ENCODE peak calls at places on chromosomes 13 and 19, in eight cellular contexts. U, O, K, Z, M, P, T and V are unnamed samples.

GRCh38 chr19:17348700-17349099 is 11.3 kb downstream of the GTPBP3 start:
- ATAC-seq in U (peak; percentile 23), O (peak; percentile 62), K (peak; percentile 66), Z (no peak), M (peak; percentile 77), P (peak; percentile 54), T (no peak), V (peak; percentile 74)

GRCh38 chr13:80551650-80552497 is 210.9 kb upstream of the SPRY2 start:
- ATAC-seq in U (no peak), O (no peak), K (peak; percentile 66), Z (peak; percentile 65), M (no peak), P (no peak), T (no peak), V (no peak)

GRCh38 chr13:107301724-107302374 is 733.9 kb upstream of the ARGLU1 start:
- ATAC-seq in U (no peak), O (no peak), K (no peak), Z (no peak), M (no peak), P (no peak), T (no peak), V (no peak)

GRCh38 chr13:110306960-110307696 is at the start of the genes COL4A1 and COL4A2:
- ATAC-seq in U (peak; percentile 9), O (no peak), K (peak; percentile 67), Z (no peak), M (peak; percentile 89), P (peak; percentile 76), T (no peak), V (peak; percentile 87)

GRCh38 chr19:22784051-22784450 is at the start of gene ZNF99:
- ATAC-seq in U (no peak), O (no peak), K (peak; percentile 86), Z (no peak), M (peak; percentile 99), P (no peak), T (no peak), V (peak; percentile 72)

GRCh38 chr19:51123381-51124186 is 1.1 kb upstream of the SIGLEC9 start:
- ATAC-seq in U (no peak), O (no peak), K (no peak), Z (no peak), M (peak; percentile 14), P (no peak), T (no peak), V (no peak)

GRCh38 chr19:29855087-29855486 is 43.3 kb downstream of the CCNE1 start:
- ATAC-seq in U (no peak), O (peak; percentile 71), K (no peak), Z (no peak), M (no peak), P (no peak), T (peak; percentile 61), V (no peak)

GRCh38 chr13:21817878-21818277 is 147.0 kb downstream of the FGF9 start:
- ATAC-seq in U (peak; percentile 50), O (no peak), K (peak; percentile 19), Z (no peak), M (peak; percentile 11), P (no peak), T (no peak), V (no peak)

GRCh38 chr13:77894743-77895142 is 23.9 kb downstream of the EDNRB start:
- ATAC-seq in U (no peak), O (no peak), K (no peak), Z (no peak), M (peak; percentile 46), P (no peak), T (no peak), V (no peak)

GRCh38 chr19:16614941-16615340 is 13.1 kb downstream of the MED26 start:
- ATAC-seq in U (no peak), O (no peak), K (no peak), Z (no peak), M (no peak), P (no peak), T (no peak), V (no peak)

GRCh38 chr13:25687622-25688225 is 315.9 kb downstream of the ATP8A2 start:
- ATAC-seq in U (no peak), O (no peak), K (peak; percentile 20), Z (no peak), M (peak; percentile 72), P (no peak), T (no peak), V (no peak)

GRCh38 chr13:23945612-23946011 is 48.3 kb upstream of the C1QTNF9B start:
- ATAC-seq in U (no peak), O (no peak), K (peak; percentile 7), Z (no peak), M (no peak), P (no peak), T (no peak), V (no peak)

GRCh38 chr19:6828698-6829633 is 56.5 kb downstream of the VAV1 start:
- ATAC-seq in U (no peak), O (peak; percentile 84), K (peak; percentile 26), Z (peak; percentile 96), M (peak; percentile 33), P (peak; percentile 88), T (peak; percentile 96), V (no peak)

GRCh38 chr13:27027086-27027667 is 144.4 kb downstream of the USP12 start:
- ATAC-seq in U (no peak), O (no peak), K (no peak), Z (no peak), M (no peak), P (no peak), T (no peak), V (no peak)

GRCh38 chr13:113063091-113063491 is 42.5 kb upstream of the F7 start:
- ATAC-seq in U (no peak), O (no peak), K (peak; percentile 9), Z (no peak), M (no peak), P (no peak), T (no peak), V (no peak)

GRCh38 chr19:55600336-55601028 is 394 bp downstream of the ZNF524 start:
- ATAC-seq in U (no peak), O (peak; percentile 6), K (no peak), Z (peak; percentile 3), M (peak; percentile 0), P (peak; percentile 4), T (no peak), V (peak; percentile 3)

GRCh38 chr19:38033658-38034150 is 126.7 kb downstream of the SIPA1L3 start:
- ATAC-seq in U (no peak), O (no peak), K (no peak), Z (peak; percentile 94), M (no peak), P (no peak), T (no peak), V (peak; percentile 25)

GRCh38 chr13:44921931-44922758 is 67.1 kb downstream of the NUFIP1 start:
- ATAC-seq in U (peak; percentile 61), O (no peak), K (no peak), Z (no peak), M (peak; percentile 53), P (peak; percentile 40), T (no peak), V (peak; percentile 65)

GRCh38 chr13:106349080-106349841 is 186.2 kb downstream of the EFNB2 start:
- ATAC-seq in U (peak; percentile 76), O (peak; percentile 88), K (no peak), Z (peak; percentile 57), M (peak; percentile 73), P (peak; percentile 47), T (no peak), V (peak; percentile 69)

GRCh38 chr13:35388979-35389378 is 87.5 kb downstream of the MAB21L1 start:
- ATAC-seq in U (no peak), O (no peak), K (no peak), Z (no peak), M (no peak), P (no peak), T (no peak), V (no peak)

GRCh38 chr19:2427323-2428026 is at the start of gene TIMM13:
- ATAC-seq in U (peak; percentile 95), O (peak; percentile 85), K (peak; percentile 89), Z (peak; percentile 95), M (peak; percentile 93), P (peak; percentile 87), T (peak; percentile 94), V (peak; percentile 96)

GRCh38 chr19:35115538-35115951 is at the start of gene FXYD3:
- ATAC-seq in U (no peak), O (no peak), K (no peak), Z (no peak), M (no peak), P (peak; percentile 5), T (no peak), V (peak; percentile 16)

GRCh38 chr13:85541476-85541875 is 257.7 kb downstream of the SLITRK6 start:
- ATAC-seq in U (no peak), O (no peak), K (no peak), Z (no peak), M (no peak), P (no peak), T (no peak), V (no peak)

GRCh38 chr13:23378009-23378632 is 55.4 kb downstream of the SACS start:
- ATAC-seq in U (no peak), O (no peak), K (no peak), Z (peak; percentile 30), M (no peak), P (no peak), T (no peak), V (no peak)

GRCh38 chr19:42074513-42075363 is 1.2 kb upstream of the ZNF574 start:
- ATAC-seq in U (no peak), O (peak; percentile 20), K (no peak), Z (peak; percentile 37), M (no peak), P (peak; percentile 18), T (peak; percentile 32), V (no peak)
- TF ChIP-seq POLR2A in U (no peak), O (peak; percentile 7), K (no peak), Z (no peak), M (no peak), P (peak; percentile 34), T (no peak), V (no peak)

DNA sequence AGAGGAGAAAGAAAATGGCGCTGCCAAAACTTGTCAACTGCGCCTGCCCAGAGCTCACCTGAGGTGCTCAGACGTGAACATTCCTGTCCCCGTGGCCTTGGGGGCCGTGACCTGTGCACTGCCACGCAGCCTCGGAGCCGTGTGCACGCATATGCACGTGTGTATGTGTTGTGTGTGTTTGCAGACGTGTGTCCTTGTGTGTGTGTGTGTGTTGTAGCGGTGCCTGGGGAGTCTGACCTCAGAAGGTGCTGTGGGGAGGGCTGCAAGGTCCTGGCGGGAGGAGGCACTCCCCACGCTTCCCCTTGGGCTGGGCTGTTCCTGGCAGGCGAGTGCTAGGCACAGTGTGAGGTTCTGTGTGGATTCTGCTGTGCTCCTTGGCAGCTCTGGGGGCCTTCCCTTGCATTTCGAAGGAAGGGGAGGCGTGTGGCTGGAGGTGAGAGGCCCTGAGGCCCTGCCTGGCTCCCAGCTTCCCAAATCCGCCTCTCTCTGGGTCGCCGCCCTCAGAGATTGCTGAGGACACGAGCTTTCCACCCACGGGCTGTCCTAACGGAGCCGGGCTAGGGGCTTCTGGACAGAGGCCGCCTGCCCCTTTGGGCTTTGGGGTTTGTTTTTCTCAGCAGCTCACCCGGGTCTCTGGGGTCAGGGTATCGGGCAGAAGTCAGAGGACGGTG is 4.5 kb downstream of the BSG start:
- ATAC-seq in U (no peak), O (no peak), K (no peak), Z (no peak), M (no peak), P (no peak), T (no peak), V (no peak)
- H3K4me1 ChIP-seq in U (peaks cover 49% of the 10 kb centered on the region), O (peaks cover 2% of the 10 kb centered on the region), K (peaks cover 3% of the 10 kb centered on the region), Z (peaks cover 3% of the 10 kb centered on the region), M (peaks cover 82% of the 10 kb centered on the region), P (peaks cover 29% of the 10 kb centered on the region), T (peaks cover 28% of the 10 kb centered on the region), V (peaks cover 30% of the 10 kb centered on the region)

GRCh38 chr19:47106819-47107200 is 6.8 kb downstream of the ZC3H4 start:
- ATAC-seq in U (no peak), O (no peak), K (no peak), Z (no peak), M (peak; percentile 31), P (no peak), T (peak; percentile 14), V (no peak)
- TF ChIP-seq POLR2A in U (no peak), O (no peak), K (no peak), Z (no peak), M (no peak), P (no peak), T (no peak), V (no peak)

GRCh38 chr13:29567411-29567810 is 28.1 kb downstream of the SLC7A1 start:
- ATAC-seq in U (no peak), O (no peak), K (no peak), Z (no peak), M (no peak), P (no peak), T (no peak), V (no peak)
- H3K4me1 ChIP-seq in U (no peaks in the 10 kb centered on the region), O (no peaks in the 10 kb centered on the region), K (no peaks in the 10 kb centered on the region), Z (no peaks in the 10 kb centered on the region), M (peaks cover 9% of the 10 kb centered on the region), P (peaks cover 5% of the 10 kb centered on the region), T (no peaks in the 10 kb centered on the region), V (peaks cover 47% of the 10 kb centered on the region)